ENCODE peak calls at places on chromosomes 3 and 15, in five cellular contexts. J is RWPE2, D is mammary epithelial cell, E is OCI-LY7, X is uterus. Q is an unnamed sample.

GRCh38 chr15:62035256-62035908 is 24.9 kb downstream of the VPS13C start:
- DNase-seq in J (no peak), D (peak; percentile 56), E (no peak), X (no peak), Q (no peak)

GRCh38 chr3:106332884-106333283 is 464.1 kb upstream of the CBLB start:
- DNase-seq in J (no peak), D (peak; percentile 87), E (no peak), X (no peak), Q (peak; percentile 26)

GRCh38 chr3:45571969-45572368 is 22.6 kb upstream of the LIMD1 start:
- DNase-seq in J (no peak), D (peak; percentile 58), E (no peak), X (no peak), Q (no peak)

GRCh38 chr15:31024330-31024729 is 32.9 kb upstream of the MTMR10 start:
- DNase-seq in J (peak; percentile 95), D (peak; percentile 91), E (no peak), X (no peak), Q (peak; percentile 55)

GRCh38 chr3:60070366-60070765 is 1020.5 kb upstream of the CFAP20DC start:
- DNase-seq in J (no peak), D (no peak), E (no peak), X (no peak), Q (no peak)

GRCh38 chr3:9808345-9809037 is 1.6 kb upstream of the TTLL3 start:
- DNase-seq in J (no peak), D (peak; percentile 60), E (peak; percentile 78), X (no peak), Q (no peak)

GRCh38 chr3:132867956-132868355 is 145.7 kb upstream of the NPHP3 start:
- DNase-seq in J (no peak), D (peak; percentile 32), E (no peak), X (no peak), Q (no peak)

GRCh38 chr3:111589303-111590095 is 5.6 kb downstream of the ZBED2 start:
- DNase-seq in J (no peak), D (peak; percentile 46), E (no peak), X (no peak), Q (no peak)

GRCh38 chr3:13385373-13385965 is 34.7 kb downstream of the NUP210 start:
- DNase-seq in J (no peak), D (no peak), E (no peak), X (no peak), Q (no peak)

GRCh38 chr3:158768361-158768787 is 33.5 kb upstream of the MFSD1 start:
- DNase-seq in J (no peak), D (peak; percentile 51), E (no peak), X (peak; percentile 65), Q (no peak)